ENCODE peak calls at places on chromosomes 5 and 9, in eight cellular contexts. One of them, this sample, is unnamed.

GRCh38 chr9:71685394-71685793 is 82.9 kb downstream of the CEMIP2 start:
- DNase-seq in fibroblast of the aortic adventitia: no peak
- DNase-seq in body of pancreas: no peak
- DNase-seq in left ventricle myocardium inferior: no peak
- DNase-seq in neural progenitor cell: no peak
- DNase-seq in A673: no peak
- DNase-seq in IMR-90: peak; percentile 10
- DNase-seq in HCT116: no peak
- DNase-seq in this sample: no peak

GRCh38 chr9:133708123-133708769 is 29.9 kb downstream of the SARDH start:
- DNase-seq in fibroblast of the aortic adventitia: no peak
- DNase-seq in body of pancreas: no peak
- DNase-seq in left ventricle myocardium inferior: no peak
- DNase-seq in neural progenitor cell: no peak
- DNase-seq in A673: no peak
- DNase-seq in IMR-90: no peak
- DNase-seq in HCT116: no peak
- DNase-seq in this sample: no peak

GRCh38 chr9:37706290-37706689 is 47.3 kb upstream of the TRMT10B start:
- DNase-seq in fibroblast of the aortic adventitia: no peak
- DNase-seq in body of pancreas: no peak
- DNase-seq in left ventricle myocardium inferior: no peak
- DNase-seq in neural progenitor cell: no peak
- DNase-seq in A673: no peak
- DNase-seq in IMR-90: no peak
- DNase-seq in HCT116: no peak
- DNase-seq in this sample: no peak

GRCh38 chr5:68122439-68122906 is 93.1 kb upstream of the PIK3R1 start:
- DNase-seq in fibroblast of the aortic adventitia: no peak
- DNase-seq in body of pancreas: no peak
- DNase-seq in left ventricle myocardium inferior: no peak
- DNase-seq in neural progenitor cell: no peak
- DNase-seq in A673: no peak
- DNase-seq in IMR-90: no peak
- DNase-seq in HCT116: no peak
- DNase-seq in this sample: no peak

GRCh38 chr9:6739218-6739617 is 18.6 kb upstream of the KDM4C start:
- DNase-seq in fibroblast of the aortic adventitia: peak; percentile 27
- DNase-seq in body of pancreas: no peak
- DNase-seq in left ventricle myocardium inferior: no peak
- DNase-seq in neural progenitor cell: no peak
- DNase-seq in A673: no peak
- DNase-seq in IMR-90: peak; percentile 25
- DNase-seq in HCT116: peak; percentile 38
- DNase-seq in this sample: no peak

GRCh38 chr9:6598249-6598725 is 47.2 kb downstream of the GLDC start:
- DNase-seq in fibroblast of the aortic adventitia: no peak
- DNase-seq in body of pancreas: no peak
- DNase-seq in left ventricle myocardium inferior: no peak
- DNase-seq in neural progenitor cell: no peak
- DNase-seq in A673: no peak
- DNase-seq in IMR-90: peak; percentile 29
- DNase-seq in HCT116: no peak
- DNase-seq in this sample: no peak

GRCh38 chr9:135887021-135887507 is 20.3 kb downstream of the CAMSAP1 start:
- DNase-seq in fibroblast of the aortic adventitia: no peak
- DNase-seq in body of pancreas: no peak
- DNase-seq in left ventricle myocardium inferior: peak; percentile 49
- DNase-seq in neural progenitor cell: no peak
- DNase-seq in A673: peak; percentile 46
- DNase-seq in IMR-90: peak; percentile 45
- DNase-seq in HCT116: no peak
- DNase-seq in this sample: no peak

GRCh38 chr9:68637020-68637419 is 68.0 kb upstream of the PIP5K1B start:
- DNase-seq in fibroblast of the aortic adventitia: no peak
- DNase-seq in body of pancreas: peak; percentile 2
- DNase-seq in left ventricle myocardium inferior: no peak
- DNase-seq in neural progenitor cell: no peak
- DNase-seq in A673: no peak
- DNase-seq in IMR-90: no peak
- DNase-seq in HCT116: no peak
- DNase-seq in this sample: no peak

GRCh38 chr5:36704131-36704530 is 97.7 kb downstream of the SLC1A3 start:
- DNase-seq in fibroblast of the aortic adventitia: no peak
- DNase-seq in body of pancreas: no peak
- DNase-seq in left ventricle myocardium inferior: no peak
- DNase-seq in neural progenitor cell: no peak
- DNase-seq in A673: no peak
- DNase-seq in IMR-90: no peak
- DNase-seq in HCT116: no peak
- DNase-seq in this sample: no peak

GRCh38 chr9:117075636-117076035 is 339.2 kb downstream of the ASTN2 start:
- DNase-seq in fibroblast of the aortic adventitia: no peak
- DNase-seq in body of pancreas: no peak
- DNase-seq in left ventricle myocardium inferior: no peak
- DNase-seq in neural progenitor cell: no peak
- DNase-seq in A673: no peak
- DNase-seq in IMR-90: no peak
- DNase-seq in HCT116: no peak
- DNase-seq in this sample: no peak

GRCh38 chr9:114446036-114446435 is 58.3 kb upstream of the AKNA start:
- DNase-seq in fibroblast of the aortic adventitia: peak; percentile 68
- DNase-seq in body of pancreas: no peak
- DNase-seq in left ventricle myocardium inferior: no peak
- DNase-seq in neural progenitor cell: no peak
- DNase-seq in A673: no peak
- DNase-seq in IMR-90: peak; percentile 37
- DNase-seq in HCT116: no peak
- DNase-seq in this sample: no peak

GRCh38 chr5:96920956-96921355 is 14.9 kb upstream of the LNPEP start:
- DNase-seq in fibroblast of the aortic adventitia: no peak
- DNase-seq in body of pancreas: no peak
- DNase-seq in left ventricle myocardium inferior: no peak
- DNase-seq in neural progenitor cell: no peak
- DNase-seq in A673: no peak
- DNase-seq in IMR-90: no peak
- DNase-seq in HCT116: no peak
- DNase-seq in this sample: no peak

GRCh38 chr5:55914971-55915370 is 63.8 kb downstream of the IL31RA start:
- DNase-seq in fibroblast of the aortic adventitia: no peak
- DNase-seq in body of pancreas: no peak
- DNase-seq in left ventricle myocardium inferior: no peak
- DNase-seq in neural progenitor cell: no peak
- DNase-seq in A673: no peak
- DNase-seq in IMR-90: no peak
- DNase-seq in HCT116: no peak
- DNase-seq in this sample: no peak

GRCh38 chr9:10946676-10947410 is 334.0 kb upstream of the PTPRD start:
- DNase-seq in fibroblast of the aortic adventitia: no peak
- DNase-seq in body of pancreas: no peak
- DNase-seq in left ventricle myocardium inferior: no peak
- DNase-seq in neural progenitor cell: no peak
- DNase-seq in A673: no peak
- DNase-seq in IMR-90: no peak
- DNase-seq in HCT116: no peak
- DNase-seq in this sample: no peak

GRCh38 chr9:34572092-34572491 is 17.4 kb downstream of the CNTFR start:
- DNase-seq in fibroblast of the aortic adventitia: no peak
- DNase-seq in body of pancreas: no peak
- DNase-seq in left ventricle myocardium inferior: no peak
- DNase-seq in neural progenitor cell: no peak
- DNase-seq in A673: no peak
- DNase-seq in IMR-90: no peak
- DNase-seq in HCT116: no peak
- DNase-seq in this sample: no peak

GRCh38 chr9:106423575-106423974 is 439.4 kb upstream of the ZNF462 start:
- DNase-seq in fibroblast of the aortic adventitia: no peak
- DNase-seq in body of pancreas: no peak
- DNase-seq in left ventricle myocardium inferior: no peak
- DNase-seq in neural progenitor cell: no peak
- DNase-seq in A673: no peak
- DNase-seq in IMR-90: no peak
- DNase-seq in HCT116: no peak
- DNase-seq in this sample: no peak

GRCh38 chr5:141398608-141399007 is 861 bp downstream of the PCDHGB5 start:
- DNase-seq in fibroblast of the aortic adventitia: no peak
- DNase-seq in body of pancreas: no peak
- DNase-seq in left ventricle myocardium inferior: no peak
- DNase-seq in neural progenitor cell: no peak
- DNase-seq in A673: no peak
- DNase-seq in IMR-90: no peak
- DNase-seq in HCT116: no peak
- DNase-seq in this sample: no peak

GRCh38 chr5:141399555-141400258 is 2.0 kb downstream of the PCDHGB5 start:
- DNase-seq in fibroblast of the aortic adventitia: no peak
- DNase-seq in body of pancreas: no peak
- DNase-seq in left ventricle myocardium inferior: no peak
- DNase-seq in neural progenitor cell: no peak
- DNase-seq in A673: no peak
- DNase-seq in IMR-90: no peak
- DNase-seq in HCT116: no peak
- DNase-seq in this sample: no peak

GRCh38 chr5:141402553-141403328 is at the start of gene PCDHGA9:
- DNase-seq in fibroblast of the aortic adventitia: peak; percentile 59
- DNase-seq in body of pancreas: no peak
- DNase-seq in left ventricle myocardium inferior: no peak
- DNase-seq in neural progenitor cell: no peak
- DNase-seq in A673: peak; percentile 25
- DNase-seq in IMR-90: peak; percentile 40
- DNase-seq in HCT116: peak; percentile 7
- DNase-seq in this sample: no peak

GRCh38 chr5:141403387-141403786 is 809 bp downstream of the PCDHGA9 start:
- DNase-seq in fibroblast of the aortic adventitia: no peak
- DNase-seq in body of pancreas: no peak
- DNase-seq in left ventricle myocardium inferior: no peak
- DNase-seq in neural progenitor cell: no peak
- DNase-seq in A673: no peak
- DNase-seq in IMR-90: no peak
- DNase-seq in HCT116: no peak
- DNase-seq in this sample: no peak
- H3K4me3 ChIP-seq in fibroblast of the aortic adventitia: no peak overlapping the region
- H3K4me3 ChIP-seq in body of pancreas: no peak overlapping the region
- H3K4me3 ChIP-seq in left ventricle myocardium inferior: peak overlapping the region; percentile 44
- H3K4me3 ChIP-seq in neural progenitor cell: no peak overlapping the region
- H3K4me3 ChIP-seq in A673: no peak overlapping the region
- H3K4me3 ChIP-seq in IMR-90: no peak overlapping the region
- H3K4me3 ChIP-seq in HCT116: no peak overlapping the region
- H3K4me3 ChIP-seq in this sample: no peak overlapping the region

DNA sequence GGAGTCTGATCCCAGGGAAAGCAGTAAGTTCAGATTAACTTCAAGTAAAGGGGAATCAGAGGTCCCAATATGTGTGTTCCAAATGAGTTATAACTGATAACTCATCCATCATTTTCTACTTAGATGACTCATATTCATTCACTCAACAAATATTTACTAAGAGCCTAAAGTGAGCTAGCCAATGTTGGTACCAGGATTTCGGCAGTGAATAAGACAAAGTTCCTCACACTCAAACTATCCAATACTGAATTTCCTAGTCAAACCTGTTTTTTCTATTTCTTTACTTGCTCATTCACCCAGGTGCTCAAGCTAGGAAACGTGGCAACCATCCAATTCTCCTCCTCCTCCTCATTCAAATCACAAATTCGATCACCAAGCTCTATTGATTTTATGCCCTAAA is 25.8 kb downstream of the FBXW2 start:
- DNase-seq in fibroblast of the aortic adventitia: no peak
- DNase-seq in body of pancreas: no peak
- DNase-seq in left ventricle myocardium inferior: no peak
- DNase-seq in neural progenitor cell: no peak
- DNase-seq in A673: no peak
- DNase-seq in IMR-90: no peak
- DNase-seq in HCT116: no peak
- DNase-seq in this sample: no peak
- TF ChIP-seq CTCF in fibroblast of the aortic adventitia: no peak
- TF ChIP-seq CTCF in body of pancreas: no peak
- TF ChIP-seq CTCF in left ventricle myocardium inferior: no peak
- TF ChIP-seq CTCF in neural progenitor cell: no peak
- TF ChIP-seq CTCF in A673: no peak
- TF ChIP-seq CTCF in IMR-90: no peak
- TF ChIP-seq CTCF in HCT116: no peak
- TF ChIP-seq CTCF in this sample: no peak

GRCh38 chr5:76604838-76605237 is 18.4 kb downstream of the F2RL2 start:
- DNase-seq in fibroblast of the aortic adventitia: peak; percentile 69
- DNase-seq in body of pancreas: no peak
- DNase-seq in left ventricle myocardium inferior: no peak
- DNase-seq in neural progenitor cell: no peak
- DNase-seq in A673: peak; percentile 39
- DNase-seq in IMR-90: peak; percentile 64
- DNase-seq in HCT116: no peak
- DNase-seq in this sample: no peak

GRCh38 chr5:76607353-76607871 is 15.8 kb downstream of the F2RL2 start:
- DNase-seq in fibroblast of the aortic adventitia: peak; percentile 53
- DNase-seq in body of pancreas: no peak
- DNase-seq in left ventricle myocardium inferior: no peak
- DNase-seq in neural progenitor cell: peak; percentile 66
- DNase-seq in A673: no peak
- DNase-seq in IMR-90: peak; percentile 52
- DNase-seq in HCT116: no peak
- DNase-seq in this sample: no peak

GRCh38 chr5:76610196-76610595 is 13.0 kb downstream of the F2RL2 start:
- DNase-seq in fibroblast of the aortic adventitia: no peak
- DNase-seq in body of pancreas: no peak
- DNase-seq in left ventricle myocardium inferior: no peak
- DNase-seq in neural progenitor cell: no peak
- DNase-seq in A673: no peak
- DNase-seq in IMR-90: no peak
- DNase-seq in HCT116: no peak
- DNase-seq in this sample: no peak

GRCh38 chr5:76606665-76607064 is 16.5 kb downstream of the F2RL2 start:
- DNase-seq in fibroblast of the aortic adventitia: no peak
- DNase-seq in body of pancreas: no peak
- DNase-seq in left ventricle myocardium inferior: no peak
- DNase-seq in neural progenitor cell: no peak
- DNase-seq in A673: no peak
- DNase-seq in IMR-90: no peak
- DNase-seq in HCT116: no peak
- DNase-seq in this sample: no peak

DNA sequence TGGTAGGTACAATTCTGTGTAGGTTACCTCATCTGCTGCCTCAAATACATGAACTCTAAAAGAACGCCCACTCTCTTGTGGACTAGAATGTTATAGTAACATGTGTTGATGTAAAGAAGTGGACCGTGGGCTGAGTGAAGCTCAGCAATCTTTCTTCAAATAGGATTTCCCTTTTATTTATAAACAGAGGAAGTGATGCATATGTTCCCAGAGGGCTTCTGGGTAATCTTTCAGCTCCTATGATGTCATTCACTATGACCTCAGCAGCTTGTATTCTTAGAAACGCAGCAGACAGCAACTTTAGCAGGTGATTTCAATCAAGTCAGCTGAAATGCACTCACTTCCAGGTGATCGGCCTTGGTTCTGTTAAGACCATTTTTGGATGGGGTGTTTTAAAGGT is 14.4 kb downstream of the F2RL2 start:
- DNase-seq in fibroblast of the aortic adventitia: peak; percentile 48
- DNase-seq in body of pancreas: no peak
- DNase-seq in left ventricle myocardium inferior: no peak
- DNase-seq in neural progenitor cell: no peak
- DNase-seq in A673: peak; percentile 63
- DNase-seq in IMR-90: peak; percentile 96
- DNase-seq in HCT116: peak; percentile 8
- DNase-seq in this sample: no peak
- H3K4me3 ChIP-seq in fibroblast of the aortic adventitia: no peak overlapping the region
- H3K4me3 ChIP-seq in body of pancreas: no peak overlapping the region
- H3K4me3 ChIP-seq in left ventricle myocardium inferior: no peak overlapping the region
- H3K4me3 ChIP-seq in neural progenitor cell: no peak overlapping the region
- H3K4me3 ChIP-seq in A673: no peak overlapping the region
- H3K4me3 ChIP-seq in IMR-90: no peak overlapping the region
- H3K4me3 ChIP-seq in HCT116: no peak overlapping the region
- H3K4me3 ChIP-seq in this sample: no peak overlapping the region

GRCh38 chr9:87500491-87500890 is 2.8 kb downstream of the DAPK1 start:
- DNase-seq in fibroblast of the aortic adventitia: no peak
- DNase-seq in body of pancreas: no peak
- DNase-seq in left ventricle myocardium inferior: no peak
- DNase-seq in neural progenitor cell: no peak
- DNase-seq in A673: peak; percentile 75
- DNase-seq in IMR-90: no peak
- DNase-seq in HCT116: no peak
- DNase-seq in this sample: no peak
- TF ChIP-seq CTCF in fibroblast of the aortic adventitia: peak; percentile 26
- TF ChIP-seq CTCF in body of pancreas: no peak
- TF ChIP-seq CTCF in left ventricle myocardium inferior: no peak
- TF ChIP-seq CTCF in neural progenitor cell: peak; percentile 9
- TF ChIP-seq CTCF in A673: peak; percentile 46
- TF ChIP-seq CTCF in IMR-90: no peak
- TF ChIP-seq CTCF in HCT116: no peak
- TF ChIP-seq CTCF in this sample: no peak

This sample was measured in HFF-Myc.